ENCODE peak calls at places on chromosomes 11 and 22, in nine cellular contexts. One of them, this sample, is unnamed.

GRCh38 chr11:82907376-82907775 is 5.8 kb downstream of the DDIAS start:
- DNase-seq in body of pancreas: no peak
- DNase-seq in kidney: no peak
- DNase-seq in left ventricle myocardium inferior: no peak
- DNase-seq in heart left ventricle: no peak
- DNase-seq in A549: no peak
- DNase-seq in upper lobe of right lung: peak; percentile 69
- DNase-seq in cardiac muscle cell: no peak
- DNase-seq in right atrium auricular region: no peak
- DNase-seq in this sample: no peak

GRCh38 chr22:42931421-42932196 is 74.5 kb upstream of the ARFGAP3 start:
- DNase-seq in body of pancreas: peak; percentile 45
- DNase-seq in kidney: no peak
- DNase-seq in left ventricle myocardium inferior: no peak
- DNase-seq in heart left ventricle: no peak
- DNase-seq in A549: no peak
- DNase-seq in upper lobe of right lung: peak; percentile 63
- DNase-seq in cardiac muscle cell: no peak
- DNase-seq in right atrium auricular region: no peak
- DNase-seq in this sample: no peak

GRCh38 chr11:22234743-22235142 is 41.9 kb downstream of the ANO5 start:
- DNase-seq in body of pancreas: no peak
- DNase-seq in kidney: no peak
- DNase-seq in left ventricle myocardium inferior: no peak
- DNase-seq in heart left ventricle: no peak
- DNase-seq in A549: no peak
- DNase-seq in upper lobe of right lung: no peak
- DNase-seq in cardiac muscle cell: no peak
- DNase-seq in right atrium auricular region: no peak
- DNase-seq in this sample: no peak

GRCh38 chr11:33329705-33330329 is 72.6 kb downstream of the HIPK3 start:
- DNase-seq in body of pancreas: peak; percentile 50
- DNase-seq in kidney: no peak
- DNase-seq in left ventricle myocardium inferior: no peak
- DNase-seq in heart left ventricle: no peak
- DNase-seq in A549: peak; percentile 76
- DNase-seq in upper lobe of right lung: no peak
- DNase-seq in cardiac muscle cell: peak; percentile 71
- DNase-seq in right atrium auricular region: no peak
- DNase-seq in this sample: peak; percentile 53

GRCh38 chr11:30431127-30431814 is 108.4 kb downstream of the ARL14EP start:
- DNase-seq in body of pancreas: no peak
- DNase-seq in kidney: no peak
- DNase-seq in left ventricle myocardium inferior: no peak
- DNase-seq in heart left ventricle: no peak
- DNase-seq in A549: no peak
- DNase-seq in upper lobe of right lung: no peak
- DNase-seq in cardiac muscle cell: no peak
- DNase-seq in right atrium auricular region: no peak
- DNase-seq in this sample: no peak

GRCh38 chr11:10305964-10306918 is 1.4 kb downstream of the ADM start:
- DNase-seq in body of pancreas: peak; percentile 23
- DNase-seq in kidney: peak; percentile 83
- DNase-seq in left ventricle myocardium inferior: peak; percentile 30
- DNase-seq in heart left ventricle: peak; percentile 68
- DNase-seq in A549: peak; percentile 38
- DNase-seq in upper lobe of right lung: no peak
- DNase-seq in cardiac muscle cell: peak; percentile 60
- DNase-seq in right atrium auricular region: no peak
- DNase-seq in this sample: no peak

GRCh38 chr11:118313242-118313641 is 8.7 kb downstream of the CD3E start:
- DNase-seq in body of pancreas: no peak
- DNase-seq in kidney: no peak
- DNase-seq in left ventricle myocardium inferior: no peak
- DNase-seq in heart left ventricle: no peak
- DNase-seq in A549: no peak
- DNase-seq in upper lobe of right lung: no peak
- DNase-seq in cardiac muscle cell: no peak
- DNase-seq in right atrium auricular region: no peak
- DNase-seq in this sample: no peak

GRCh38 chr22:47567126-47567730 is 804.8 kb downstream of the TBC1D22A start:
- DNase-seq in body of pancreas: no peak
- DNase-seq in kidney: no peak
- DNase-seq in left ventricle myocardium inferior: no peak
- DNase-seq in heart left ventricle: no peak
- DNase-seq in A549: no peak
- DNase-seq in upper lobe of right lung: peak; percentile 39
- DNase-seq in cardiac muscle cell: no peak
- DNase-seq in right atrium auricular region: no peak
- DNase-seq in this sample: no peak

GRCh38 chr11:15613231-15613630 is 498.5 kb downstream of the INSC start:
- DNase-seq in body of pancreas: no peak
- DNase-seq in kidney: no peak
- DNase-seq in left ventricle myocardium inferior: no peak
- DNase-seq in heart left ventricle: no peak
- DNase-seq in A549: no peak
- DNase-seq in upper lobe of right lung: no peak
- DNase-seq in cardiac muscle cell: no peak
- DNase-seq in right atrium auricular region: no peak
- DNase-seq in this sample: no peak
- H3K27ac ChIP-seq in body of pancreas: no peak overlapping the region
- H3K27ac ChIP-seq in kidney: no peak overlapping the region
- H3K27ac ChIP-seq in left ventricle myocardium inferior: no peak overlapping the region
- H3K27ac ChIP-seq in heart left ventricle: no peak overlapping the region
- H3K27ac ChIP-seq in A549: no peak overlapping the region
- H3K27ac ChIP-seq in upper lobe of right lung: no peak overlapping the region
- H3K27ac ChIP-seq in cardiac muscle cell: peak overlapping the region; percentile 44
- H3K27ac ChIP-seq in right atrium auricular region: peak overlapping the region; percentile 45
- H3K27ac ChIP-seq in this sample: no peak overlapping the region

GRCh38 chr11:132131051-132131450 is 760.6 kb downstream of the NTM start:
- DNase-seq in body of pancreas: no peak
- DNase-seq in kidney: no peak
- DNase-seq in left ventricle myocardium inferior: no peak
- DNase-seq in heart left ventricle: no peak
- DNase-seq in A549: no peak
- DNase-seq in upper lobe of right lung: no peak
- DNase-seq in cardiac muscle cell: no peak
- DNase-seq in right atrium auricular region: no peak
- DNase-seq in this sample: no peak

GRCh38 chr11:132125855-132126841 is 755.7 kb downstream of the NTM start:
- DNase-seq in body of pancreas: no peak
- DNase-seq in kidney: no peak
- DNase-seq in left ventricle myocardium inferior: no peak
- DNase-seq in heart left ventricle: no peak
- DNase-seq in A549: no peak
- DNase-seq in upper lobe of right lung: no peak
- DNase-seq in cardiac muscle cell: peak; percentile 20
- DNase-seq in right atrium auricular region: no peak
- DNase-seq in this sample: no peak

GRCh38 chr11:132123449-132123848 is 753.0 kb downstream of the NTM start:
- DNase-seq in body of pancreas: no peak
- DNase-seq in kidney: no peak
- DNase-seq in left ventricle myocardium inferior: no peak
- DNase-seq in heart left ventricle: no peak
- DNase-seq in A549: no peak
- DNase-seq in upper lobe of right lung: no peak
- DNase-seq in cardiac muscle cell: no peak
- DNase-seq in right atrium auricular region: no peak
- DNase-seq in this sample: no peak

GRCh38 chr11:132123854-132124835 is 753.7 kb downstream of the NTM start:
- DNase-seq in body of pancreas: no peak
- DNase-seq in kidney: no peak
- DNase-seq in left ventricle myocardium inferior: no peak
- DNase-seq in heart left ventricle: no peak
- DNase-seq in A549: no peak
- DNase-seq in upper lobe of right lung: no peak
- DNase-seq in cardiac muscle cell: no peak
- DNase-seq in right atrium auricular region: no peak
- DNase-seq in this sample: no peak

DNA sequence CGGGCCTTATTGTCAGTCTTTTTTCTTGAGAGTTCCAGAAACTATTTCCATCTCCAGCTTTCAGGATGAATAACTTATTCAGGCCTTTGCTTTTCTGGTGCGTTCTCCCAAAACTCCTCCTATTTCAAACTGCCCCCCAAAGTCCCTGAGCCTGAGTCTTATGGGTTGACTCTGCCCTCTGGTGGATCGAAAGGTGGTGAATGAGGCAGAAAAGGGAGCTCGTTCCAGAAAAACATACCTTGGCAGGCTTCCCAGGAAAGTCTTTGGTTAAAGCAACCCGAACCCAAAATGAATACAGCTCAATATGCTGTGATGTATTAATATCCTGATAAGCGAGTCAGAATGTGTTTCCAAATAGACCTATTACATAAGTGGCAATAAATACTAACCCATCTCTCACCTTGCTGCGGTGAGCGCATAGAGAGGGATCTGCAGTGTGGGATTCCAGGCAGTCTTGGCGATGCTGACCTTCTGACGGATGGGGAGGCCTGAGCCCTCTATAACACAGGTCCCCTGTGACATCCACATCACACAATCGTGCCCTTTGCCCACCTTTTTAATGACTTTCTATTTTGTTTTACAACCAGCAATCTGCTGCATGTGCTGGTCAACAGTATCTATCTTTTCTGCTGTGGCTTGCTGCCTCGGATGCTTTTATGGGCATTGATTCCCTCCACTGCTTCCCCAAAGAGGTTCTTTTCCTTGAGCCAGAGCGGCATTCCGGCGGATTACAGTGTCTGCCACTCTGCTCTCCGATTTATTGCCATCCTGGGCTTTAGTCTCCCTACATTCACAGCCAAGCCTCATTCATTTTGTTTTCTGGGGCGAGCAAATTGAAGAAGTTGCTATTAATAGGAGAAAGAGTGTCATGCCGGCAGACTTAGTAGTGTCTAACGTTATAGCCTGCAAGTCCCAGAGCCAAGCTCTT is 756.8 kb downstream of the NTM start:
- DNase-seq in body of pancreas: peak; percentile 41
- DNase-seq in kidney: no peak
- DNase-seq in left ventricle myocardium inferior: peak; percentile 28
- DNase-seq in heart left ventricle: no peak
- DNase-seq in A549: no peak
- DNase-seq in upper lobe of right lung: no peak
- DNase-seq in cardiac muscle cell: peak; percentile 21
- DNase-seq in right atrium auricular region: peak; percentile 83
- DNase-seq in this sample: peak; percentile 71
- TF ChIP-seq CTCF in body of pancreas: peak; percentile 7
- TF ChIP-seq CTCF in kidney: peak; percentile 31
- TF ChIP-seq CTCF in left ventricle myocardium inferior: peak; percentile 59
- TF ChIP-seq CTCF in heart left ventricle: peak; percentile 44
- TF ChIP-seq CTCF in A549: no peak
- TF ChIP-seq CTCF in upper lobe of right lung: peak; percentile 39
- TF ChIP-seq CTCF in cardiac muscle cell: peak; percentile 80
- TF ChIP-seq CTCF in right atrium auricular region: peak; percentile 24
- TF ChIP-seq CTCF in this sample: no peak

GRCh38 chr22:26508148-26508547 is 4.1 kb downstream of the TFIP11 start:
- DNase-seq in body of pancreas: no peak
- DNase-seq in kidney: no peak
- DNase-seq in left ventricle myocardium inferior: no peak
- DNase-seq in heart left ventricle: no peak
- DNase-seq in A549: no peak
- DNase-seq in upper lobe of right lung: no peak
- DNase-seq in cardiac muscle cell: no peak
- DNase-seq in right atrium auricular region: no peak
- DNase-seq in this sample: no peak

GRCh38 chr22:26501996-26502395 is 10.3 kb downstream of the TFIP11 start:
- DNase-seq in body of pancreas: no peak
- DNase-seq in kidney: no peak
- DNase-seq in left ventricle myocardium inferior: no peak
- DNase-seq in heart left ventricle: no peak
- DNase-seq in A549: no peak
- DNase-seq in upper lobe of right lung: no peak
- DNase-seq in cardiac muscle cell: no peak
- DNase-seq in right atrium auricular region: no peak
- DNase-seq in this sample: no peak

GRCh38 chr22:26499188-26499703 is 13.0 kb downstream of the TFIP11 start:
- DNase-seq in body of pancreas: no peak
- DNase-seq in kidney: no peak
- DNase-seq in left ventricle myocardium inferior: no peak
- DNase-seq in heart left ventricle: no peak
- DNase-seq in A549: no peak
- DNase-seq in upper lobe of right lung: no peak
- DNase-seq in cardiac muscle cell: no peak
- DNase-seq in right atrium auricular region: no peak
- DNase-seq in this sample: no peak

GRCh38 chr22:26503758-26504157 is 8.5 kb downstream of the TFIP11 start:
- DNase-seq in body of pancreas: no peak
- DNase-seq in kidney: no peak
- DNase-seq in left ventricle myocardium inferior: no peak
- DNase-seq in heart left ventricle: no peak
- DNase-seq in A549: no peak
- DNase-seq in upper lobe of right lung: no peak
- DNase-seq in cardiac muscle cell: no peak
- DNase-seq in right atrium auricular region: no peak
- DNase-seq in this sample: no peak

DNA sequence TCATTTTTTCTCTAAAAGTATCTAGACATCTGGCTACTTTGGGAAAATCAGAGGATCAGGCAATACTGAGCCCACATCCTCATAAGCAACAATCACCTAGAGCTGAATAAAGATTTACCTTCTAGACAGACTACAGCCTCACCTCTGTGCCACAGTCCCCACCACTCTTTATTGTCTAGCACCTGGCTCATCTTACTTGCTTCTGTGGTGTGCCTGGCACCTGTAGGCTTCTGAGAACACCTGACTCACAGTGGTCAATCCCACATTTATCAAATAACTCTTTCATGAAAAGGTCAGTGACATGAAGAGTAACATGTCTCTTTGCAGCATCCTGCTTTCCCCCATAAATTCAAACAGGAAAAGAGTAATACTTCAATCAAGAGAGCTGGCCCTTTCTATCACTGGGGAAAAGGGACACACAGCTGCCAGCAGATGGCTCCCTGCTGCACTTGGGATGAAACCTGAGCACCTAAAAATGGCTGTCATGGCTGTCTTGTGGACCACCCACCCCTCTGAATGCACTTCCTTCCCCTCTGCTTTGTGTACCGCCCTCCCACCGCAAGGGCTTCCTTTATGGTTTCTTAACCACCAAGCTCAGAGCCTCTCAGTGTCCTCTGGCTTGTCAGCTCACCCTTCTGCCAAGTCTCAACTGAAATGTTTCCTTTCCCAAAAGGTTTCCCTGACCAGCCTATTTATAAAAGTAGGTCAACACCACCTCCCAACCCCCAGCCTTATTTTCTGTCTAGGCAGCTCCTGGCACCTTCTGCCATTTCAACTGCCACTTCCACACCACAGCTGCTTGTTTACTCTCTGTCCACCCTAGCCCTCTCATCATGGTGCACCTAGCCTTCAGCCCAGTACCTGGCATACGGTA is 9.3 kb downstream of the TFIP11 start:
- DNase-seq in body of pancreas: no peak
- DNase-seq in kidney: no peak
- DNase-seq in left ventricle myocardium inferior: peak; percentile 29
- DNase-seq in heart left ventricle: no peak
- DNase-seq in A549: peak; percentile 37
- DNase-seq in upper lobe of right lung: no peak
- DNase-seq in cardiac muscle cell: peak; percentile 67
- DNase-seq in right atrium auricular region: no peak
- DNase-seq in this sample: peak; percentile 66
- H3K4me1 ChIP-seq in body of pancreas: peaks cover 5% of the 10 kb centered on the region
- H3K4me1 ChIP-seq in kidney: peaks cover 4% of the 10 kb centered on the region
- H3K4me1 ChIP-seq in left ventricle myocardium inferior: peaks cover 31% of the 10 kb centered on the region
- H3K4me1 ChIP-seq in heart left ventricle: peaks cover 14% of the 10 kb centered on the region
- H3K4me1 ChIP-seq in A549: no peaks in the 10 kb centered on the region
- H3K4me1 ChIP-seq in upper lobe of right lung: peaks cover 11% of the 10 kb centered on the region
- H3K4me1 ChIP-seq in cardiac muscle cell: no peaks in the 10 kb centered on the region
- H3K4me1 ChIP-seq in right atrium auricular region: no peaks in the 10 kb centered on the region
- H3K4me1 ChIP-seq in this sample: peaks cover 3% of the 10 kb centered on the region

GRCh38 chr11:65767406-65767805 is 13.4 kb downstream of the AP5B1 start:
- DNase-seq in body of pancreas: no peak
- DNase-seq in kidney: no peak
- DNase-seq in left ventricle myocardium inferior: no peak
- DNase-seq in heart left ventricle: no peak
- DNase-seq in A549: no peak
- DNase-seq in upper lobe of right lung: no peak
- DNase-seq in cardiac muscle cell: no peak
- DNase-seq in right atrium auricular region: no peak
- DNase-seq in this sample: no peak

GRCh38 chr11:65774525-65775306 is 6.1 kb downstream of the AP5B1 start:
- DNase-seq in body of pancreas: no peak
- DNase-seq in kidney: no peak
- DNase-seq in left ventricle myocardium inferior: no peak
- DNase-seq in heart left ventricle: no peak
- DNase-seq in A549: no peak
- DNase-seq in upper lobe of right lung: peak; percentile 62
- DNase-seq in cardiac muscle cell: no peak
- DNase-seq in right atrium auricular region: peak; percentile 47
- DNase-seq in this sample: no peak

GRCh38 chr11:65770951-65771567 is 9.7 kb downstream of the AP5B1 start:
- DNase-seq in body of pancreas: no peak
- DNase-seq in kidney: no peak
- DNase-seq in left ventricle myocardium inferior: no peak
- DNase-seq in heart left ventricle: no peak
- DNase-seq in A549: no peak
- DNase-seq in upper lobe of right lung: peak; percentile 15
- DNase-seq in cardiac muscle cell: no peak
- DNase-seq in right atrium auricular region: no peak
- DNase-seq in this sample: no peak

GRCh38 chr11:65773784-65774411 is 6.9 kb downstream of the AP5B1 start:
- DNase-seq in body of pancreas: no peak
- DNase-seq in kidney: no peak
- DNase-seq in left ventricle myocardium inferior: no peak
- DNase-seq in heart left ventricle: no peak
- DNase-seq in A549: no peak
- DNase-seq in upper lobe of right lung: peak; percentile 42
- DNase-seq in cardiac muscle cell: no peak
- DNase-seq in right atrium auricular region: peak; percentile 51
- DNase-seq in this sample: no peak

DNA sequence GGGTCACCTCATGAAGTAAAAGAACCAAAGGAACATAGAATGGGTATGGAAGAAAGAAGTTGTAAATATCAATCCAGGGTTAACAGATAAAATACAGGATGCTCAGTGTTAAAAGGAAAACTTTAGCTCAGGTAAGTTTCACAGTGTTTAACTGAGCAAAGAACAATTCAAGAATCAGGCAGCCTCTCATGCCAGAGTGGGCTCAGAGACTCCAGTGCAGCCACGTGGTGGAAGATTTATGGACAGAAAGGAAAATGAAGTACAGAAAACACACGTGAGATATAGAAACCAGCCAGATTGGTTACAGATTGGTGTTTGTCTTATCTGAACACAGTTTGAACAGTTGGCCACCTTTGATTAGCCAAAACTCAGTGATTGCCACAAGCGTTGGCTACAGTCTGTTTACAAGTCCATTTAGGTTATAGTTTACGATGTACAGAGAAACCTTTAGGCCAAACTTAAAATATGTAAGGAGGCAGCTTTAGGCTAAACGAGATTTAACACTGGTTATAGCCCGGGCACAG is 9.1 kb downstream of the AP5B1 start:
- DNase-seq in body of pancreas: no peak
- DNase-seq in kidney: no peak
- DNase-seq in left ventricle myocardium inferior: no peak
- DNase-seq in heart left ventricle: no peak
- DNase-seq in A549: no peak
- DNase-seq in upper lobe of right lung: no peak
- DNase-seq in cardiac muscle cell: no peak
- DNase-seq in right atrium auricular region: no peak
- DNase-seq in this sample: no peak
- H3K27ac ChIP-seq in body of pancreas: no peak overlapping the region
- H3K27ac ChIP-seq in kidney: no peak overlapping the region
- H3K27ac ChIP-seq in left ventricle myocardium inferior: no peak overlapping the region
- H3K27ac ChIP-seq in heart left ventricle: no peak overlapping the region
- H3K27ac ChIP-seq in A549: no peak overlapping the region
- H3K27ac ChIP-seq in upper lobe of right lung: no peak overlapping the region
- H3K27ac ChIP-seq in cardiac muscle cell: no peak overlapping the region
- H3K27ac ChIP-seq in right atrium auricular region: no peak overlapping the region
- H3K27ac ChIP-seq in this sample: no peak overlapping the region

This sample was measured in testis.